ENCODE peak calls at places on chromosomes 4 and X, in five cellular contexts. Q is mesenchymal stem cell, X is IMR-90, B is H9, O is mesendoderm. C is an unnamed sample.

GRCh38 chr4:14596904-14597303 is 405.4 kb upstream of the CPEB2 start:
- DNase-seq in Q (no peak), O (peak; percentile 54), X (no peak), B (peak; percentile 31), C (no peak)

GRCh38 chr4:7418131-7418943 is 16.4 kb downstream of the PSAPL1 start:
- DNase-seq in B (peak; percentile 14), O (no peak), X (no peak), Q (no peak), C (no peak)

GRCh38 chrX:74232859-74233258 is 71.1 kb upstream of the ZCCHC13 start:
- DNase-seq in B (no peak), O (peak; percentile 47), X (peak; percentile 23), Q (peak; percentile 24), C (no peak)

GRCh38 chr4:21451032-21451431 is 497.5 kb downstream of the KCNIP4 start:
- DNase-seq in X (peak; percentile 4), B (no peak), O (peak; percentile 19), Q (peak; percentile 91), C (no peak)

GRCh38 chr4:132982151-132982550 is 166.9 kb upstream of the PCDH10 start:
- DNase-seq in B (no peak), O (peak; percentile 93), X (no peak), Q (no peak), C (no peak)

GRCh38 chr4:72031868-72032619 is at the start of gene NPFFR2:
- DNase-seq in O (peak; percentile 90), Q (peak; percentile 47), X (no peak), B (peak; percentile 82), C (peak; percentile 29)

GRCh38 chrX:42519666-42520231 is 258.2 kb downstream of the PPP1R2C start:
- DNase-seq in X (peak; percentile 17), Q (peak; percentile 7), O (no peak), B (no peak), C (no peak)

GRCh38 chr4:153488006-153488718 is 22.0 kb downstream of the TMEM131L start:
- DNase-seq in B (no peak), X (peak; percentile 53), Q (no peak), O (no peak), C (no peak)

GRCh38 chrX:119790977-119791436 is 423 bp downstream of the RPL39 start:
- DNase-seq in Q (peak; percentile 47), X (peak; percentile 26), O (peak; percentile 37), B (no peak), C (no peak)

GRCh38 chr4:164956766-164957643 is 20.5 kb downstream of the TRIM61 start:
- DNase-seq in O (peak; percentile 89), Q (peak; percentile 68), X (peak; percentile 65), B (peak; percentile 89), C (peak; percentile 41)

GRCh38 chr4:183876268-183876934 is 28.7 kb upstream of the STOX2 start:
- DNase-seq in O (no peak), B (no peak), Q (peak; percentile 3), X (peak; percentile 85), C (no peak)

GRCh38 chrX:7054219-7055206 is 93.0 kb upstream of the STS start:
- DNase-seq in B (no peak), O (no peak), X (no peak), Q (no peak), C (no peak)

GRCh38 chrX:18026171-18026570 is 165.1 kb upstream of the RAI2 start:
- DNase-seq in X (no peak), Q (no peak), B (no peak), O (no peak), C (no peak)

GRCh38 chr4:138912714-138913340 is 102.8 kb upstream of the NOCT start:
- DNase-seq in X (no peak), B (no peak), O (no peak), Q (peak; percentile 36), C (no peak)

GRCh38 chr4:5883916-5884315 is 9.0 kb downstream of the CRMP1 start:
- DNase-seq in B (no peak), X (no peak), O (no peak), Q (peak; percentile 19), C (no peak)

GRCh38 chrX:63930140-63930539 is 145.1 kb upstream of the ARHGEF9 start:
- DNase-seq in B (peak; percentile 41), Q (no peak), O (peak; percentile 53), X (no peak), C (peak; percentile 8)

GRCh38 chrX:2376166-2376565 is 124.6 kb downstream of the DHRSX start:
- DNase-seq in Q (no peak), B (no peak), X (no peak), O (no peak), C (no peak)

GRCh38 chr4:152525878-152526277 is 10.0 kb downstream of the FBXW7 start:
- DNase-seq in Q (no peak), X (no peak), O (no peak), B (no peak), C (no peak)

GRCh38 chrX:28802625-28803024 is 215.4 kb downstream of the IL1RAPL1 start:
- DNase-seq in X (no peak), O (no peak), B (no peak), Q (no peak), C (no peak)

GRCh38 chr4:144582975-144583374 is 63.0 kb upstream of the HHIP start:
- DNase-seq in Q (no peak), O (no peak), B (no peak), X (peak; percentile 28), C (no peak)

GRCh38 chr4:53775381-53775780 is 184.1 kb upstream of the LNX1 start:
- DNase-seq in X (no peak), Q (no peak), O (no peak), B (no peak), C (no peak)

GRCh38 chr4:176186721-176187395 is 8.5 kb downstream of the SPATA4 start:
- DNase-seq in O (no peak), B (no peak), X (no peak), Q (no peak), C (no peak)

GRCh38 chrX:21838937-21839333 is 482 bp upstream of the MBTPS2 start:
- DNase-seq in X (peak; percentile 14), O (no peak), B (no peak), Q (peak; percentile 40), C (no peak)

GRCh38 chrX:22575161-22575845 is 302.6 kb downstream of the CBLL2 start:
- DNase-seq in O (no peak), B (no peak), X (peak; percentile 26), Q (no peak), C (no peak)

GRCh38 chr4:39698424-39699009 is 581 bp downstream of the UBE2K start:
- DNase-seq in O (peak; percentile 89), Q (peak; percentile 59), B (peak; percentile 61), X (no peak), C (no peak)

DNA sequence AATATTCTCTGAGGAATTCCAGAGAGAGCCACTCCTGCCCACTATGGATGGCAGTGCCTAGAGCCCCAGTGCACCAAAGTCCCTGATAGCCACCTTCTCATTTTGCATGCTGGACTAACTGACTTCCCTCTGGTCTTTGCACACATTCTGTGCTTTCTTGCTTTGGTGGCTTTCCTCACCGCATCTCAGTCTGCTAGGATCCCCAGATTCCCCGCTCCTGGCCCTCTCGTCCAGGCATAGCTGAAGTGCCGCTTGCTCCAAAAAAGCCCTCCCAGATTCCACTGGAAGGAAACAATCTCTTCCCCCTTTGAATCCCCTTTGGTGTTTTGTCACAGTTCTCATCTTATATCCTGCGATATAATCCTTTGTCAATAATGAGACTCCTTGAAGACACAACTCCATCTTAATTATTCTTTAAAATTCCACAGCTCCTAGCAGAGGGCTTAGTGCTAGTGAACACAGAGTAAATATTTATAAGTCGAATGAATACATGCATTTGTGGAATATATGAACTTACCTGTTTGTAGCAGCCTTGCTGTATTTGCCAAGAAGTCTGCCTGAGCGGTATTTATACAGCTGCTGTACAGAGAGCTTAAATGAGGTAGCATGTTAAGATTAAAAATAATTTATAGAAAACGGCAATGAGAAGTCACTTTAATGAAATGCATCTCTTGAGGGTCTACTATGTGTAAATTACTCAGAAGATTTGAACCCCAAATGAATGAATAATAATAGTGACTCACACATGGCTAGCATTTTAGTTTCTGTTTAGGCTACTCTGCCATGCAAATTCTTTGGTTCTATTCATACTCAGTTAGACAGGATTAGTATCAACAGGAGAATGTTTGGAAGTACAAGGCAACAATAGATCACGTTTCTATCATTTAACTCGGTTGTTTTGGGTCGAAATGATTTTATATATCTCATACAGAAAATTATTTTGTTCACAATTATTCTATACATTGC is 421.9 kb upstream of the TENM3 start:
- DNase-seq in Q (no peak), X (peak; percentile 77), O (no peak), B (no peak), C (peak; percentile 14)
- H3K18ac ChIP-seq in Q (no peak overlapping the region), X (no peak overlapping the region), O (peak overlapping the region; percentile 11), B (no peak overlapping the region), C (no peak overlapping the region)

GRCh38 chr4:55948726-55949479 is at the start of gene CEP135:
- DNase-seq in Q (peak; percentile 96), X (peak; percentile 88), O (peak; percentile 95), B (peak; percentile 96), C (peak; percentile 94)
- H3K18ac ChIP-seq in Q (peak within 1 kb of the TSS; percentile 98), X (peak within 1 kb of the TSS; percentile 90), O (peak within 1 kb of the TSS; percentile 19), B (peak within 1 kb of the TSS; percentile 89), C (peak within 1 kb of the TSS; percentile 96)

DNA sequence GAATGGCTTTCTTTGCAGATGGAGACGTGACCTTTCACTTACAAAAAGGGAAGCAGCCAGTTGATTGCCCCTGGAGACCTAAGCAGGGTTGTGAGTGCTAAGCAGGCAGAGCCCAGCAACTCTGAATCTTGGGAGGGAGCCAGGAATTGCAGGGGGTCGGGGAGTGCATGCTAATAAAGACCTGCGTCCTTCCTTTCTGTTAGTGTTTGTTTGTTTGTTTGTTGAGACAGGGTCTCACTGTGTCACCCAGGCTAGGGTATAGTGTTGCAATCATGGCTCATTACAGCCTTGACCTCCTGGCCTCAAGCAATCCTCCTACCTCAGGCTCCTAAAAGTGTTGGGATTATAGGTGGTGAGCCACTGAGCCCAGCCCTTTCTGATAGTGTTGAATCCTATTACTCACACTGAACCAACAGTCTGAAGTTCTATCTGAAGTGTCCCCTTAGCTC is 137.4 kb downstream of the CEP135 start:
- DNase-seq in O (peak; percentile 34), Q (peak; percentile 4), B (peak; percentile 42), X (no peak), C (no peak)
- H3K18ac ChIP-seq in O (no peak overlapping the region), Q (peak overlapping the region; percentile 28), B (no peak overlapping the region), X (no peak overlapping the region), C (no peak overlapping the region)

GRCh38 chrX:129540068-129540653 is at the start of gene OCRL:
- DNase-seq in Q (peak; percentile 70), X (peak; percentile 59), O (peak; percentile 75), B (peak; percentile 76), C (peak; percentile 63)
- H3K18ac ChIP-seq in Q (peak within 1 kb of the TSS; percentile 90), X (peak within 1 kb of the TSS; percentile 35), O (peak within 1 kb of the TSS; percentile 87), B (peak within 1 kb of the TSS; percentile 96), C (peak within 1 kb of the TSS; percentile 94)

GRCh38 chr4:99949034-99949998 is 759 bp downstream of the H2AZ1 start:
- DNase-seq in O (peak; percentile 97), B (peak; percentile 93), Q (peak; percentile 96), X (peak; percentile 93), C (peak; percentile 90)
- H3K18ac ChIP-seq in O (peak overlapping the region; percentile 96), B (peak overlapping the region; percentile 99), Q (peak overlapping the region; percentile 91), X (peak overlapping the region; percentile 67), C (peak overlapping the region; percentile 97)

DNA sequence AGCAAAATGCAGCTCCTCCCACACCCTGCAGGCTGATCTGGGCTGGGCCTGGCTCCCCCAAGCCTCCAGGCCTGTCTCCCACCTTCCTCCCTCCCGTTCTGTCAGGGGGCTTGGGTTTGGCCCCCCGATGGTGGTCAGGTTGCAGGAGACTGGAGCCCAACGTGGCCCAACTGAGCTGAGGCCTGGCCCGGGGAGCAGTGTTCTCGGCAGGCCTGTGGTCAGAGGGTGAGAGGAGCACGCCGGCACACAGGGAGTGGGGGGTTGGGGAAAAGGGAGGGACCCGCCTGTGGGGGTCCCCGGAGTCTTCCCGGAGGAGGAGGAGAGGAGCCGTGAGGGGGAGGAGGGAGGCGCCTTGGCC is 43.2 kb upstream of the NKX1-1 start:
- DNase-seq in O (no peak), B (peak; percentile 26), Q (no peak), X (no peak), C (no peak)
- H3K18ac ChIP-seq in O (no peak overlapping the region), B (no peak overlapping the region), Q (no peak overlapping the region), X (no peak overlapping the region), C (peak overlapping the region; percentile 60)

GRCh38 chr4:150255610-150256580 is 177.7 kb downstream of the DCLK2 start:
- DNase-seq in Q (no peak), O (no peak), X (no peak), B (no peak), C (no peak)
- H3K18ac ChIP-seq in Q (no peak overlapping the region), O (no peak overlapping the region), X (no peak overlapping the region), B (no peak overlapping the region), C (no peak overlapping the region)

C was measured in neuronal stem cell.